ENCODE peak calls at places on chromosomes 1 and 21, in nine cellular contexts. I is body of pancreas, F is GM23248, E is psoas muscle, Q is thoracic aorta, A is BE2C, Y is cardiac muscle cell, U is vagina, L is HCT116. J is an unnamed sample.

GRCh38 chr21:43306911-43307676 is 119.8 kb downstream of the SIK1 start:
- DNase-seq in U (no peak), Q (no peak), Y (no peak), L (no peak), E (peak; percentile 66), F (peak; percentile 61), I (no peak), A (peak; percentile 71), J (no peak)

GRCh38 chr1:113101588-113101987 is 28.6 kb downstream of the LRIG2 start:
- DNase-seq in I (no peak), A (no peak), L (no peak), Y (peak; percentile 22), Q (no peak), U (no peak), F (peak; percentile 69), E (no peak), J (no peak)

GRCh38 chr1:182169203-182169602 is 107.7 kb upstream of the ZNF648 start:
- DNase-seq in U (no peak), Y (no peak), I (no peak), A (no peak), L (no peak), F (no peak), E (peak; percentile 21), Q (no peak), J (no peak)

GRCh38 chr1:89725016-89725380 is 92.1 kb downstream of the LRRC8C start:
- DNase-seq in U (no peak), A (no peak), F (peak; percentile 94), I (no peak), Y (peak; percentile 74), Q (no peak), E (peak; percentile 75), L (no peak), J (no peak)

GRCh38 chr1:44036409-44037111 is 5.3 kb upstream of the SLC6A9 start:
- DNase-seq in I (peak; percentile 79), U (no peak), Y (peak; percentile 70), Q (peak; percentile 37), A (peak; percentile 64), E (peak; percentile 55), F (peak; percentile 83), L (peak; percentile 64), J (no peak)

GRCh38 chr1:8970870-8971337 is 25.2 kb downstream of the CA6 start:
- DNase-seq in F (no peak), A (no peak), L (no peak), U (no peak), Q (no peak), I (no peak), Y (no peak), E (no peak), J (no peak)

GRCh38 chr1:226945106-226945857 is 5.2 kb downstream of the COQ8A start:
- DNase-seq in A (no peak), Y (no peak), I (peak; percentile 90), Q (no peak), L (no peak), F (no peak), U (no peak), E (peak; percentile 55), J (no peak)

GRCh38 chr1:23530089-23530749 is 814 bp downstream of the E2F2 start:
- DNase-seq in I (no peak), E (no peak), A (peak; percentile 14), U (no peak), Y (no peak), L (no peak), F (no peak), Q (no peak), J (no peak)

GRCh38 chr1:223748773-223749733 is 36.7 kb downstream of the CAPN2 start:
- DNase-seq in Q (no peak), E (peak; percentile 67), U (no peak), Y (peak; percentile 73), L (no peak), A (peak; percentile 65), F (peak; percentile 78), I (peak; percentile 62), J (no peak)

GRCh38 chr1:152996633-152997385 is 4.7 kb upstream of the SPRR3 start:
- DNase-seq in A (no peak), F (no peak), Q (no peak), I (no peak), E (no peak), L (no peak), Y (no peak), U (no peak), J (no peak)

GRCh38 chr1:206708058-206708457 is 23.4 kb downstream of the MAPKAPK2 start:
- DNase-seq in F (no peak), U (no peak), I (no peak), A (no peak), Q (no peak), L (no peak), Y (no peak), E (no peak), J (no peak)

GRCh38 chr21:37503848-37504467 is 137.4 kb downstream of the DYRK1A start:
- DNase-seq in Y (peak; percentile 69), Q (no peak), F (peak; percentile 66), I (no peak), A (no peak), E (no peak), U (no peak), L (no peak), J (no peak)

GRCh38 chr1:195754874-195755273 is 853.4 kb downstream of the KCNT2 start:
- DNase-seq in E (no peak), Y (peak; percentile 0), U (no peak), A (no peak), L (no peak), I (no peak), F (peak; percentile 26), Q (no peak), J (no peak)

GRCh38 chr1:247077768-247078314 is 770 bp downstream of the ZNF670 start:
- DNase-seq in Y (peak; percentile 7), Q (no peak), I (no peak), F (peak; percentile 45), L (no peak), U (no peak), E (no peak), A (no peak), J (no peak)

GRCh38 chr1:69824932-69825331 is 257.2 kb downstream of the LRRC7 start:
- DNase-seq in A (no peak), Y (peak; percentile 9), Q (no peak), E (peak; percentile 14), I (no peak), F (peak; percentile 66), U (no peak), L (no peak), J (no peak)

GRCh38 chr21:44969066-44969649 is 29.3 kb downstream of the SLX9 start:
- DNase-seq in A (no peak), F (no peak), Y (no peak), E (no peak), Q (no peak), I (no peak), U (no peak), L (no peak), J (no peak)

GRCh38 chr1:174682419-174683008 is 234.8 kb downstream of the GPR52 start:
- DNase-seq in Q (no peak), Y (peak; percentile 82), F (peak; percentile 52), I (no peak), E (no peak), L (no peak), A (no peak), U (no peak), J (no peak)

GRCh38 chr1:38025664-38026063 is 13.1 kb downstream of the UTP11 start:
- DNase-seq in Q (no peak), I (no peak), E (no peak), F (no peak), A (no peak), L (no peak), U (no peak), Y (no peak), J (no peak)
- H3K4me1 ChIP-seq in Q (peaks cover 21% of the 10 kb centered on the region), I (peaks cover 21% of the 10 kb centered on the region), E (peaks cover 93% of the 10 kb centered on the region), F (peaks cover 27% of the 10 kb centered on the region), A (peaks cover 25% of the 10 kb centered on the region), L (no peaks in the 10 kb centered on the region), U (peaks cover 30% of the 10 kb centered on the region), Y (peaks cover 26% of the 10 kb centered on the region), J (peaks cover 15% of the 10 kb centered on the region)

GRCh38 chr1:12343823-12344487 is 114.1 kb downstream of the VPS13D start:
- DNase-seq in I (no peak), A (no peak), U (no peak), E (no peak), F (no peak), L (no peak), Q (no peak), Y (no peak), J (no peak)
- H3K4me1 ChIP-seq in I (peaks cover 80% of the 10 kb centered on the region), A (peaks cover 11% of the 10 kb centered on the region), U (peaks cover 67% of the 10 kb centered on the region), E (peaks cover 41% of the 10 kb centered on the region), F (no peaks in the 10 kb centered on the region), L (no peaks in the 10 kb centered on the region), Q (peaks cover 55% of the 10 kb centered on the region), Y (peaks cover 37% of the 10 kb centered on the region), J (no peaks in the 10 kb centered on the region)

DNA sequence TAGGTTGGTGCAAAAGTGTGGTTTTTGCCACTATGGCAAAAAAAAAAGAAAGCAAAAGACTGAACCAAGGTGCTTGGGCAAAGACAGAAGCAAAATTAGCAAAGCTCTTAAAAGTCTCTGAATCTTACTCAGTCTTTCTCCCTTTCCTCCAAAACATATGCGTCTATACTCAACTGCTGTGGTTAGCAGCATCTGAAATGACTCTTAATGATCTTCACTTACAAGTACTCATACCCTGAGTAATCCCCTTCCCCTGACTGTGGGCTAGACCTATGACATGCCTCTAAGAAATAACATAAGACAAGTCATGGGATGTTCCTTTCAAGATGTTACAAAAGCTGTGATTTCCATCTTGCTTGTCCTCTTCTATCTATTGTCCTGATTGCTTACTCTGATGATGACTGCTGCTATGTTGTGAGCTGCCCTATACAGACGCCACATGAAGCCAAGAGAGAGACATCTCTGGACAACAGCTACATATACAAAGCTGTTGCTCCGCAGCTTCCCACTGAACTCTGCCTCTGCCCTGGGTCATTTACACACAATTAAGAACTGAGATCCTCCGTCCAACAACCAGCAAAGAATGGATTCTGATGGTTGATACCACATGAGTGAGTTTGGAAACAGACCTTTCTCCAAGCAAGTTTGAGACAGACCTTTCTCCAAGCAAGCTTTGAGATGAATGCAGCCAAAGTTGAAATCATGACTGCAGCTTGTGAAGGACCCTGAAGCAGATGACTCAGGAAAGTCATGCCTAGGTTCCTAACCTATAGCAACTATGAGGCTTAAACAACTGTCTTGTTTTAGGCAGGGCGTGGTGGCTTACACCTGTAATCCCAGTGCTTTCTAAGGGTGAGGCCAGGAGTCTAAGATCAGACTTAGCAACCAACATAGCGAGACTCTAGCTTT is 55.2 kb downstream of the PUM1 start:
- DNase-seq in E (no peak), Y (no peak), U (no peak), F (peak; percentile 84), I (no peak), Q (no peak), L (no peak), A (no peak), J (no peak)
- H3K4me1 ChIP-seq in E (peaks cover 75% of the 10 kb centered on the region), Y (peaks cover 38% of the 10 kb centered on the region), U (peaks cover 86% of the 10 kb centered on the region), F (peaks cover 73% of the 10 kb centered on the region), I (peaks cover 31% of the 10 kb centered on the region), Q (peaks cover 64% of the 10 kb centered on the region), L (peaks cover 3% of the 10 kb centered on the region), A (peaks cover 11% of the 10 kb centered on the region), J (no peaks in the 10 kb centered on the region)

DNA sequence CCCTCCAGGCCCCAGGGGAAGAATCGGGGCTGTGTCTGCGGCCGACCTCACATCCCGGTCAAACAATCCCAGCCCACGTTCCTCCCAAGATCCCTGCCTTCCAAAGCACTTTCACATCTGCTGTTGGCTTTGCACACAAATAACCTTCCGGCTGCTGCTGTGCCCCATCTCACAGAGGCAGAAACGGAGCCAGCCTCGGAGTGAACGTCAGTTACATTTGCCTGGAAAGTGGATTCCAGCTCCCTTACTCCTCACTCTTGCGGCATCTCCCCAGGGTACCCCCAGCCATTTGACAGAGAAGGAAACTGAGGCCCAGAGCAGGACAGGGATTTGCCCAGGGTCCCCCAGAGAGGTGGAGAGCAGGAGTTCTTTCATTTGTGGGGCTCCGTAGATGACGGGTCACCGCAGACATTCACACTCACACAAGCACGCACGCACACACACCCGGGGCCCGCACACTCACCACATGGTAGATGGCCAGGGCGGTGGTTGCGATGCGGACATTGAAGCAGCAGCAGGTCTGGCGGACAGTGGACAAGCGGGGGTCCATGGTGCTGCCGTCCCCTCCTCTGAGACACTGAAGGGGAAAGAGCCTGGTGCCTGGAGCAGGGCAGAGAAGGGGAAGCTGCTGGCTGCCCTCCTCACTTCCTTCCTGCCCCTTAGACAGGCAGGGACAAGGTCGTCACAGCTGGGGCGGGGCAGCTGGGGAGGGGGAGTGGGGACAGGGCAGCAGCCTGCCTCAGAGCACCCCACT is at the start of gene LAPTM5:
- DNase-seq in Q (no peak), I (peak; percentile 18), E (peak; percentile 45), A (no peak), U (no peak), L (no peak), F (no peak), Y (peak; percentile 62), J (no peak)
- H3K4me1 ChIP-seq in Q (peaks cover 14% of the 10 kb centered on the region), I (no peaks in the 10 kb centered on the region), E (peaks cover 11% of the 10 kb centered on the region), A (no peaks in the 10 kb centered on the region), U (no peaks in the 10 kb centered on the region), L (no peaks in the 10 kb centered on the region), F (peaks cover 15% of the 10 kb centered on the region), Y (peaks cover 12% of the 10 kb centered on the region), J (peaks cover 2% of the 10 kb centered on the region)